ENCODE peak calls at places on chromosome 13, in five cellular contexts. One of them, this sample, is unnamed. For H3K36me3, the result is how much of the 10 kb centered on the place peaks cover.

GRCh38 chr13:105847532-105848295 is 687.7 kb downstream of the EFNB2 start:
- DNase-seq in left ventricle myocardium inferior: no peak
- DNase-seq in neural progenitor cell: no peak
- DNase-seq in esophagus squamous epithelium: no peak
- DNase-seq in suprapubic skin: no peak
- DNase-seq in this sample: no peak

GRCh38 chr13:26220575-26220974 is 1.5 kb downstream of the RNF6 start:
- DNase-seq in suprapubic skin: no peak
- DNase-seq in neural progenitor cell: no peak
- DNase-seq in esophagus squamous epithelium: no peak
- DNase-seq in left ventricle myocardium inferior: no peak
- DNase-seq in this sample: no peak

GRCh38 chr13:19172007-19172646 is 9.5 kb downstream of the TUBA3C start:
- DNase-seq in neural progenitor cell: no peak
- DNase-seq in left ventricle myocardium inferior: no peak
- DNase-seq in suprapubic skin: no peak
- DNase-seq in esophagus squamous epithelium: no peak
- DNase-seq in this sample: no peak

GRCh38 chr13:107348931-107349330 is 781.0 kb upstream of the ARGLU1 start:
- DNase-seq in suprapubic skin: no peak
- DNase-seq in esophagus squamous epithelium: no peak
- DNase-seq in neural progenitor cell: no peak
- DNase-seq in left ventricle myocardium inferior: no peak
- DNase-seq in this sample: no peak

GRCh38 chr13:108020027-108020426 is 195.3 kb downstream of the LIG4 start:
- DNase-seq in esophagus squamous epithelium: no peak
- DNase-seq in suprapubic skin: no peak
- DNase-seq in left ventricle myocardium inferior: no peak
- DNase-seq in neural progenitor cell: no peak
- DNase-seq in this sample: no peak

GRCh38 chr13:33263976-33264619 is 21.5 kb downstream of the STARD13 start:
- DNase-seq in suprapubic skin: no peak
- DNase-seq in left ventricle myocardium inferior: no peak
- DNase-seq in neural progenitor cell: no peak
- DNase-seq in esophagus squamous epithelium: no peak
- DNase-seq in this sample: no peak

GRCh38 chr13:100721885-100722512 is 47.4 kb upstream of the TMTC4 start:
- DNase-seq in suprapubic skin: no peak
- DNase-seq in esophagus squamous epithelium: no peak
- DNase-seq in neural progenitor cell: peak
- DNase-seq in left ventricle myocardium inferior: no peak
- DNase-seq in this sample: no peak

GRCh38 chr13:90943961-90944360 is 403.5 kb upstream of the MIR17HG start:
- DNase-seq in esophagus squamous epithelium: no peak
- DNase-seq in left ventricle myocardium inferior: no peak
- DNase-seq in suprapubic skin: no peak
- DNase-seq in neural progenitor cell: no peak
- DNase-seq in this sample: no peak

GRCh38 chr13:97058417-97058816 is 64.1 kb upstream of the OXGR1 start:
- DNase-seq in esophagus squamous epithelium: no peak
- DNase-seq in suprapubic skin: no peak
- DNase-seq in left ventricle myocardium inferior: no peak
- DNase-seq in neural progenitor cell: peak
- DNase-seq in this sample: no peak

GRCh38 chr13:29548722-29549446 is 46.6 kb downstream of the SLC7A1 start:
- DNase-seq in suprapubic skin: no peak
- DNase-seq in neural progenitor cell: no peak
- DNase-seq in left ventricle myocardium inferior: no peak
- DNase-seq in esophagus squamous epithelium: no peak
- DNase-seq in this sample: no peak

GRCh38 chr13:65836066-65836465 is 1394.1 kb downstream of the PCDH9 start:
- DNase-seq in neural progenitor cell: no peak
- DNase-seq in left ventricle myocardium inferior: no peak
- DNase-seq in suprapubic skin: no peak
- DNase-seq in esophagus squamous epithelium: no peak
- DNase-seq in this sample: no peak

DNA sequence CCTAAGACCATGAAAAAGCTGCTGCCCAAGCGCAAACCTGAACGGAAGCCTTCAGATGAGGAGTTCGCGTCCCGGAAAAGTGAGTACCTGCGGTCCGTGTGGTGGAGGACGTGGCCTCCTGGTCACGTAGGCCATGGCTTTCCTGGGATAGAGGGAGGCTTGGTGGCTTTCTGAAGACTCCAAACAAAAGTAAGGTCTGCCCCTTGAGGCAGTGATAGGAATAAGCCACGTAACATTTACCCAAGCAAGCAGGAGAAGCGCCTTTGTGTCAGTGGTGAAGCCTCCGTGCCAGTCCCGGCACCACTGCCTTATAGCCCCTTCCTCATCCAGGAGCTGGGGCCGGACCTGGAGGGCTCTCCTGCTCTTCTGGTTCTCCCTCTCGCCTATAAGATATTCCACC is 34.3 kb upstream of the TEX29 start:
- DNase-seq in suprapubic skin: no peak
- DNase-seq in neural progenitor cell: no peak
- DNase-seq in left ventricle myocardium inferior: no peak
- DNase-seq in esophagus squamous epithelium: no peak
- DNase-seq in this sample: no peak
- H3K36me3 ChIP-seq in suprapubic skin: half or more
- H3K36me3 ChIP-seq in neural progenitor cell: under half
- H3K36me3 ChIP-seq in left ventricle myocardium inferior: half or more
- H3K36me3 ChIP-seq in esophagus squamous epithelium: under half
- H3K36me3 ChIP-seq in this sample: half or more

GRCh38 chr13:31213681-31214289 is 14.0 kb downstream of the B3GLCT start:
- DNase-seq in left ventricle myocardium inferior: no peak
- DNase-seq in suprapubic skin: no peak
- DNase-seq in neural progenitor cell: no peak
- DNase-seq in esophagus squamous epithelium: no peak
- DNase-seq in this sample: no peak
- H3K27ac ChIP-seq in left ventricle myocardium inferior: peak
- H3K27ac ChIP-seq in suprapubic skin: no peak
- H3K27ac ChIP-seq in neural progenitor cell: no peak
- H3K27ac ChIP-seq in esophagus squamous epithelium: no peak
- H3K27ac ChIP-seq in this sample: no peak

DNA sequence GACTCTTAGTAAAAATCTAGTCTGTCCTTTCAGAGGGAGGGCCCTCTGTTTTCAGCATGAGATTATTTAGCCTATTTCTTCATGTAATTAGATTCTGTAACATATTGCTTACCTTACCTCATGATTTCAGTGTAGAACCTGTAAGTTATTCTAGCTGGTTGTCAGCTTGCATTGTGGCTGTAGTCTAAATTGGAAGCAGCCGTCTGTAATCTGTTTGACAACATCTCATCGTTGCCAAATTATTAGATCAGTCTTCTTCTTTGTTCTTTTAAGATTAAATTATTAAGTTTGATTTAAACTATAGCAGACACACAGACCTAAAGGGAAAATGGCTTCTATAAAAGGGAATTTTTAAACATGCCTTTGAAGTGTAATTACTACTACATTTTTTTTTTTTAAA is 34.8 kb downstream of the SLAIN1 start:
- DNase-seq in neural progenitor cell: no peak
- DNase-seq in esophagus squamous epithelium: no peak
- DNase-seq in suprapubic skin: no peak
- DNase-seq in left ventricle myocardium inferior: no peak
- DNase-seq in this sample: no peak
- TF ChIP-seq CTCF in neural progenitor cell: no peak
- TF ChIP-seq CTCF in esophagus squamous epithelium: no peak
- TF ChIP-seq CTCF in suprapubic skin: no peak
- TF ChIP-seq CTCF in left ventricle myocardium inferior: no peak
- TF ChIP-seq CTCF in this sample: no peak

GRCh38 chr13:70634893-70635292 is 526.6 kb upstream of the KLHL1 start:
- DNase-seq in esophagus squamous epithelium: no peak
- DNase-seq in neural progenitor cell: no peak
- DNase-seq in suprapubic skin: no peak
- DNase-seq in left ventricle myocardium inferior: no peak
- DNase-seq in this sample: no peak

GRCh38 chr13:70630247-70630646 is 522.0 kb upstream of the KLHL1 start:
- DNase-seq in suprapubic skin: no peak
- DNase-seq in neural progenitor cell: no peak
- DNase-seq in esophagus squamous epithelium: no peak
- DNase-seq in left ventricle myocardium inferior: no peak
- DNase-seq in this sample: no peak
- H3K36me3 ChIP-seq in suprapubic skin: under half
- H3K36me3 ChIP-seq in neural progenitor cell: under half
- H3K36me3 ChIP-seq in esophagus squamous epithelium: under half
- H3K36me3 ChIP-seq in left ventricle myocardium inferior: under half
- H3K36me3 ChIP-seq in this sample: under half

GRCh38 chr13:46687810-46688209 is 109.2 kb downstream of the ESD start:
- DNase-seq in suprapubic skin: no peak
- DNase-seq in esophagus squamous epithelium: no peak
- DNase-seq in neural progenitor cell: no peak
- DNase-seq in left ventricle myocardium inferior: no peak
- DNase-seq in this sample: no peak
- H3K27ac ChIP-seq in suprapubic skin: no peak
- H3K27ac ChIP-seq in esophagus squamous epithelium: no peak
- H3K27ac ChIP-seq in neural progenitor cell: no peak
- H3K27ac ChIP-seq in left ventricle myocardium inferior: peak
- H3K27ac ChIP-seq in this sample: no peak

GRCh38 chr13:94115054-94115453 is 364.4 kb downstream of the DCT start:
- DNase-seq in left ventricle myocardium inferior: no peak
- DNase-seq in neural progenitor cell: no peak
- DNase-seq in esophagus squamous epithelium: no peak
- DNase-seq in suprapubic skin: no peak
- DNase-seq in this sample: no peak
- TF ChIP-seq CTCF in left ventricle myocardium inferior: no peak
- TF ChIP-seq CTCF in neural progenitor cell: peak
- TF ChIP-seq CTCF in esophagus squamous epithelium: no peak
- TF ChIP-seq CTCF in suprapubic skin: no peak
- TF ChIP-seq CTCF in this sample: no peak

GRCh38 chr13:37905736-37906135 is 36.2 kb upstream of the TRPC4 start:
- DNase-seq in suprapubic skin: no peak
- DNase-seq in left ventricle myocardium inferior: no peak
- DNase-seq in esophagus squamous epithelium: no peak
- DNase-seq in neural progenitor cell: no peak
- DNase-seq in this sample: no peak
- H3K36me3 ChIP-seq in suprapubic skin: under half
- H3K36me3 ChIP-seq in left ventricle myocardium inferior: under half
- H3K36me3 ChIP-seq in esophagus squamous epithelium: under half
- H3K36me3 ChIP-seq in neural progenitor cell: under half
- H3K36me3 ChIP-seq in this sample: under half

This sample was measured in ascending aorta.